ENCODE peak calls at places on chromosomes 13 and 19, in seven cellular contexts. K is IMR-90, V is neuronal stem cell, Y is mesendoderm, G is H1, C is trophoblast cell, F is mesenchymal stem cell. T is an unnamed sample.

GRCh38 chr13:51502206-51502651 is 49.4 kb upstream of the INTS6 start:
- DNase-seq in C (no peak), V (no peak), K (peak; percentile 59), G (no peak), F (peak; percentile 28), Y (no peak), T (no peak)

GRCh38 chr13:19888799-19889198 is 25.4 kb upstream of the ZMYM5 start:
- DNase-seq in K (peak; percentile 38), G (no peak), F (peak; percentile 28), C (no peak), V (no peak), Y (no peak), T (no peak)

GRCh38 chr19:50321831-50322230 is 7.3 kb downstream of the KCNC3 start:
- DNase-seq in K (no peak), F (no peak), C (no peak), V (no peak), G (no peak), Y (no peak), T (no peak)

GRCh38 chr13:62653371-62653770 is 1237.7 kb upstream of the PCDH20 start:
- DNase-seq in F (no peak), K (peak; percentile 18), Y (no peak), C (no peak), V (no peak), G (no peak), T (no peak)

GRCh38 chr19:21912654-21913053 is 76.7 kb upstream of the ZNF43 start:
- DNase-seq in K (no peak), G (no peak), C (no peak), Y (no peak), F (no peak), V (no peak), T (no peak)

GRCh38 chr19:46716672-46717033 is 261 bp downstream of the PRKD2 start:
- DNase-seq in G (no peak), V (no peak), Y (peak; percentile 35), C (no peak), K (no peak), F (no peak), T (no peak)

GRCh38 chr13:33284016-33284415 is 1.5 kb downstream of the STARD13 start:
- DNase-seq in C (peak; percentile 11), G (no peak), K (peak; percentile 65), V (no peak), F (no peak), Y (no peak), T (no peak)

GRCh38 chr13:27341616-27342015 is 71.0 kb downstream of the RASL11A start:
- DNase-seq in V (no peak), F (peak; percentile 67), G (no peak), Y (no peak), K (no peak), C (no peak), T (no peak)

GRCh38 chr19:2266183-2266993 is 10.2 kb upstream of the JSRP1 start:
- DNase-seq in C (no peak), F (peak; percentile 52), G (no peak), Y (no peak), V (no peak), K (peak; percentile 75), T (no peak)

GRCh38 chr13:33634526-33635111 is 183.3 kb upstream of the RFC3 start:
- DNase-seq in V (no peak), C (peak; percentile 13), F (no peak), G (no peak), K (no peak), Y (no peak), T (no peak)

GRCh38 chr19:33376931-33377557 is 3.5 kb downstream of the CEBPG start:
- DNase-seq in K (no peak), V (no peak), Y (no peak), F (peak; percentile 4), G (no peak), C (peak; percentile 19), T (no peak)
- H2BK120ac ChIP-seq in K (no peak overlapping the region), V (no peak overlapping the region), Y (no peak overlapping the region), F (no peak overlapping the region), G (no peak overlapping the region), C (no peak overlapping the region), T (no peak overlapping the region)

GRCh38 chr19:7303470-7303869 is 9.3 kb upstream of the INSR start:
- DNase-seq in G (no peak), V (no peak), Y (no peak), C (no peak), K (no peak), F (no peak), T (no peak)
- H2BK120ac ChIP-seq in G (no peak overlapping the region), V (no peak overlapping the region), Y (no peak overlapping the region), C (no peak overlapping the region), K (no peak overlapping the region), F (no peak overlapping the region), T (no peak overlapping the region)

DNA sequence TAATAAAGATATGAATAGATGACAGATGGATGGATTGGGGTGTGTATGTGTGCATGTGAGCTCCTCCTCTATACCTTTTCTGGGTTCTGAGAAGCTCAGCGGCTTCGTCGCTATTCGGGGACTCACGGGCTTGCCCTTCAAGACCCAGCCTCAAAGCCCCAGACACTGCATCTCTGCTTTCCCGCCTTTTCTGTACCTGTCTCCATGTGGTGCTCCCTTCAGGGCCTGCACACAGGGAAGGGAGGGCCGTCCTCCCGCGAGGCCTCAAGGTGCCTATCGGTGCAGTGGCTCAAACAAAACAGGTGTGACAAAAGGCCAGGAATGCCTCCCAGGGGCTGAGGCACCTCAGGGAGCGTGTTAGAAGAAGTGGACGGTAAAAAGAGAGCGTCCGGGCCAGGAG is 16.2 kb downstream of the KRTDAP start:
- DNase-seq in C (no peak), V (no peak), G (no peak), Y (no peak), K (no peak), F (no peak), T (no peak)
- H2BK120ac ChIP-seq in C (no peak overlapping the region), V (no peak overlapping the region), G (no peak overlapping the region), Y (no peak overlapping the region), K (no peak overlapping the region), F (no peak overlapping the region), T (no peak overlapping the region)

GRCh38 chr13:107586216-107586615 is 629.1 kb downstream of the LIG4 start:
- DNase-seq in C (no peak), Y (no peak), V (no peak), F (peak; percentile 72), K (peak; percentile 89), G (no peak), T (no peak)
- H2BK120ac ChIP-seq in C (no peak overlapping the region), Y (no peak overlapping the region), V (no peak overlapping the region), F (no peak overlapping the region), K (peak overlapping the region; percentile 61), G (no peak overlapping the region), T (no peak overlapping the region)

DNA sequence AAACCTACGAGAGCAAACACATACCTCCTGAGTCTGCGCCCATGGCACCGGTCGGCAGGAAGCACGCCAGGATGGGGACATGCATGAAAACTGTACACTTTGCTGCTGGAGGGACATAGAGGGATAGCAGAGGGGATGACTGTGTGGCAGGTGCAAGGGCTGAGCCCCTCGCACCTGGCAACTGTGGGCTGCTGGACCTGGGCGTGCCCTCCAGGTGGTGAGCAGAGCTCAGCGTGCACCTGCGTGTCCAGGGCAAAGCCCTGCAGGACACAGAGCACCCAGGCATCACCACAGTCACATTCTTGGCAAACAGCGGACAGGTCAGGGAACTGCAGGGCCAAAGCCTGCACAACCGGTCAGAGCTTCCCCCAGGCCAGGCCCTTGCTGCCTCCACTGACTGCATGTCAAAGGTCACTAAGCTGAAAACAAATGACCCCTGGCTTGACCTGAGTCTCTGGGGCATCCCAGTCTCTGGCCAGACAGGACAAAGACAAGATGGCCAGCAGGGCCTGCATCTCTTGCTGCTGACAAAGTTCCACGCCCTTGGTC is 9.0 kb upstream of the ISYNA1 start:
- DNase-seq in G (no peak), F (no peak), Y (no peak), V (no peak), C (peak; percentile 82), K (no peak), T (no peak)
- H2BK120ac ChIP-seq in G (no peak overlapping the region), F (no peak overlapping the region), Y (no peak overlapping the region), V (no peak overlapping the region), C (peak overlapping the region; percentile 88), K (no peak overlapping the region), T (no peak overlapping the region)

DNA sequence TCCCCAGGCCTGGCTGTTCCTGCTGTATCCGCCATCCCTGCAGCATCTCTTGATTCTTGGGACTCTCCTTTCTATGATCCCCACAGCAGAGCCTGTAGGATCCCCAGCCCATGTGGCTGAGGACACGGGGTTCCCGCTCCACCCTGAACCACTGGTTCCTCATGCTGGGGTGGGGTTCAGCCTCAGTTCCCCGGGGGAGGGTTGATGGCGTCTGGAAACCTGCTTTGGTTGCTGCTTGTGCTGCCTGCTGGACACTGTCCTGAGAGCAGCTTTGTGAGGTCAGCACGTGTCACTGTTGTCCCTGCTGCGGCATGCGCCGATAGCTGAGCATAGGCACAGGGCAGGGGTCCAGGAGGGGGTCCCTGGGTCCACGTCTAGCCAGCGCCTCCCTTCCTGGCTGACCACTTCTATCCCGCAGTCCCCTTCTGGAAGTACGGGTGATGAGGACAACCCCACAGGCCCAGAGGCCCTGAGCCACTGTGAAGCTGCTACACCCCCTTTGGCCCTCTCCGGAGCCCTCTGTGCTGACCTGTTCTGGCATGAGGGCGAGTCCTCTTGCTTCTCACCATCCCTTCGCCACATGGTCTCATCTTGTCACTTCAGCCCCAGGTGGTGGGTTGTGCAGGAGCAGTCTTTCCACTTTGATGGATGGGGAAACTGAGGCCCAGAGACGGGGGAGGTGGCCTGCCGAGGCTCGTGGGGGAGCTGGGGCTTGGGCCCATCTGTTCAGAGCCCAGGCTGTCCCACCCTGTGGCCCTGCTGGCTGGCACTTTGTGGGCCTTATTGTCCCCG is 5.5 kb downstream of the EPN1 start:
- DNase-seq in Y (no peak), F (no peak), C (no peak), K (no peak), G (no peak), V (no peak), T (no peak)
- H2BK120ac ChIP-seq in Y (no peak overlapping the region), F (no peak overlapping the region), C (no peak overlapping the region), K (no peak overlapping the region), G (no peak overlapping the region), V (no peak overlapping the region), T (no peak overlapping the region)

DNA sequence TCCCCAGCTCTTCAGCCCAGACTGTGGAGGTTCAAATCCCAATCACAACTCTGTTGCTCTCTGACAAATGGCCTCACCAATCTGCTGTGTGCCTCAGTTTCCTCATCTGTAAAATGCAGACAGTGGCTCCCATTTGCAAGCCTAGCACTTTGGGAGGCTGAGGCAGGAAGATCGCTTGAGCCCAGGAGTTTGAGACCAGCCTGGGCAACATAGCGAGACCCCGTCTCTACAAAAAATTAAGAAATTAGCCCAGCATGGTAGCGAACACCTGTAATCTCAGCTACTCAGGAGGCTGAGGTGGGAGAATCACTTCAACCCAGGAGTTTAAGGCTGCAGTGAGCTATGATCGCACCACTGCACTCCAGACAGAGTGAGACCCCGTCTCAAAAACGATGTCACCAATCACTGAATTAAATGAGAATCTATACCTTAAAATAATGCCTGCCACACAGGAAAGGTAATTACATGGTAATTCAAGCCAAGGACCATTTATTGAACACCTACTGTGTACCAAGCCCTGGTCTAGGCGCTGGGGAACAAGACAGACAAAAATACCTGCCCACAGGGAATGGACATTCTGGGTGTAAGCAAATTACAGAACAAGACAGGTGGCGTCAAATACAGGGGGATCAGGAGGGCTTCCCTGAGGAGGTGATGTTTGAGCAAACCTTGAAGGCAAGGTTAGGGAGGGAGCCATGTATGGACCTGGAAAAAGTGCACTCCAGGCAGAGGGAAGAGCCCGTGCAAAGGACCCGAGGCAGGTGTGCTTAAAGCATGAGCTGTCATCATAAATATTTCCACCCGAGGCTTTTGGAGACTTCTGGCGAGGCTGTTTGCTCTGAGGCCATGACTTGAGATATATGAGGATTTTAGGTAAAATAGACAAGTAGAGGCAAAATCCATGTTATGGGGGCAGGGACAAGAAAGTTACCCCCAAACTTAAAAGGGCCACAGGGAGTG is 7.7 kb downstream of the NR2F6 start:
- DNase-seq in K (no peak), Y (no peak), F (no peak), G (no peak), V (no peak), C (peak; percentile 82), T (no peak)
- H2BK120ac ChIP-seq in K (no peak overlapping the region), Y (no peak overlapping the region), F (no peak overlapping the region), G (no peak overlapping the region), V (no peak overlapping the region), C (no peak overlapping the region), T (no peak overlapping the region)